ENCODE peak calls at places on chromosomes 7 and 10, in seven cellular contexts. Q is fibroblast of mammary gland, L is T-cell, R is neural crest cell, X is globus pallidus, H is GM23248, T is heart left ventricle. Z is an unnamed sample.

GRCh38 chr10:86569335-86569734 is 47.7 kb upstream of the WAPL start:
- DNase-seq in Q (no peak), R (no peak), T (no peak), L (no peak), H (no peak), X (no peak), Z (no peak)

GRCh38 chr7:55111007-55111406 is 92.2 kb downstream of the EGFR start:
- DNase-seq in T (no peak), L (no peak), H (peak), Q (peak), X (peak), R (no peak), Z (no peak)

GRCh38 chr10:29648114-29648982 is 13.6 kb upstream of the SVIL start:
- DNase-seq in X (no peak), T (no peak), H (peak), R (no peak), L (no peak), Q (peak), Z (no peak)

GRCh38 chr10:30039988-30040387 is 19.4 kb downstream of the JCAD start:
- DNase-seq in L (no peak), R (no peak), X (no peak), H (no peak), T (peak), Q (no peak), Z (no peak)

GRCh38 chr7:71511361-71511807 is 379.4 kb downstream of the GALNT17 start:
- DNase-seq in X (no peak), Q (peak), L (no peak), H (no peak), R (peak), T (no peak), Z (no peak)

GRCh38 chr7:118657391-118658005 is 433.0 kb downstream of the ANKRD7 start:
- DNase-seq in X (peak), L (no peak), R (no peak), H (no peak), Q (no peak), T (no peak), Z (no peak)

GRCh38 chr10:33201971-33202370 is 132.5 kb downstream of the NRP1 start:
- DNase-seq in T (no peak), Q (no peak), L (no peak), R (no peak), X (no peak), H (no peak), Z (no peak)

GRCh38 chr10:27448926-27449325 is 55.2 kb upstream of the RAB18 start:
- DNase-seq in R (no peak), T (no peak), H (peak), L (no peak), X (no peak), Q (peak), Z (no peak)

GRCh38 chr7:105876964-105877601 is 684 bp upstream of the ATXN7L1 start:
- DNase-seq in H (peak), Q (peak), L (no peak), R (peak), X (peak), T (peak), Z (peak)

GRCh38 chr7:8357536-8357935 is 75.9 kb upstream of the NXPH1 start:
- DNase-seq in T (no peak), X (no peak), R (no peak), H (no peak), L (no peak), Q (no peak), Z (no peak)

GRCh38 chr7:37081436-37081835 is 357.1 kb upstream of the AOAH start:
- DNase-seq in L (no peak), T (peak), X (no peak), Q (peak), H (no peak), R (no peak), Z (no peak)

GRCh38 chr7:12119638-12120303 is 91.3 kb upstream of the TMEM106B start:
- DNase-seq in Q (no peak), X (peak), H (no peak), R (peak), T (no peak), L (no peak), Z (no peak)

GRCh38 chr7:127652333-127653248 is 597 bp downstream of the SND1 start:
- DNase-seq in X (no peak), Q (peak), L (no peak), T (no peak), H (peak), R (no peak), Z (no peak)

GRCh38 chr7:822692-823276 is 9.5 kb upstream of the SUN1 start:
- DNase-seq in Q (no peak), L (no peak), X (no peak), H (no peak), T (no peak), R (no peak), Z (no peak)

GRCh38 chr7:116164552-116164951 is 45.8 kb upstream of the TES start:
- DNase-seq in H (peak), R (no peak), Q (peak), L (no peak), X (no peak), T (no peak), Z (no peak)

GRCh38 chr7:10889266-10889898 is 84.3 kb upstream of the PHF14 start:
- DNase-seq in H (peak), R (peak), T (no peak), L (peak), X (peak), Q (peak), Z (peak)

GRCh38 chr10:71264345-71265200 is 52.2 kb downstream of the UNC5B start:
- DNase-seq in Q (no peak), T (no peak), X (no peak), H (no peak), L (no peak), R (no peak), Z (no peak)

GRCh38 chr7:30254717-30255095 is 29.7 kb upstream of the ZNRF2 start:
- DNase-seq in H (no peak), Q (no peak), L (no peak), R (no peak), T (no peak), X (no peak), Z (no peak)

GRCh38 chr10:104323721-104324686 is 14.3 kb downstream of the ITPRIP start:
- DNase-seq in L (no peak), T (peak), Q (peak), H (no peak), R (no peak), X (no peak), Z (no peak)

GRCh38 chr7:69780377-69780776 is 182.1 kb downstream of the AUTS2 start:
- DNase-seq in Q (peak), L (no peak), X (no peak), R (no peak), T (no peak), H (no peak), Z (no peak)

GRCh38 chr10:132096223-132096622 is 30.5 kb downstream of the JAKMIP3 start:
- DNase-seq in X (no peak), Q (peak), H (peak), T (peak), R (no peak), L (no peak), Z (no peak)

GRCh38 chr7:2824678-2825461 is 19.2 kb downstream of the GNA12 start:
- DNase-seq in R (no peak), H (no peak), T (no peak), X (no peak), Q (peak), L (no peak), Z (no peak)

GRCh38 chr7:155073922-155074321 is 3.8 kb downstream of the HTR5A start:
- DNase-seq in T (no peak), X (no peak), H (no peak), R (no peak), Q (no peak), L (no peak), Z (no peak)

GRCh38 chr7:27160147-27160545 is 3.7 kb upstream of the HOXA7 start:
- DNase-seq in T (peak), L (no peak), X (no peak), R (no peak), Q (no peak), H (no peak), Z (no peak)

GRCh38 chr7:156039971-156040677 is 227.9 kb upstream of the SHH start:
- DNase-seq in T (no peak), H (no peak), R (no peak), L (no peak), X (no peak), Q (no peak), Z (no peak)

GRCh38 chr10:66782776-66783175 is 143.1 kb upstream of the LRRTM3 start:
- DNase-seq in R (no peak), T (no peak), L (no peak), X (no peak), Q (no peak), H (peak), Z (no peak)

GRCh38 chr7:121020652-121021051 is 32.1 kb downstream of the CPED1 start:
- DNase-seq in X (no peak), T (no peak), L (no peak), H (peak), Q (peak), R (no peak), Z (no peak)

GRCh38 chr10:124273141-124273540 is 145.6 kb downstream of the OAT start:
- DNase-seq in X (no peak), R (no peak), H (no peak), T (no peak), Q (no peak), L (no peak), Z (no peak)

GRCh38 chr10:52696232-52696631 is 76.4 kb downstream of the MBL2 start:
- DNase-seq in Q (no peak), R (no peak), T (no peak), H (no peak), L (no peak), X (no peak), Z (no peak)

GRCh38 chr10:13206546-13207443 is 27.4 kb downstream of the UCMA start:
- DNase-seq in T (no peak), H (peak), Q (peak), L (no peak), R (no peak), X (peak), Z (peak)

GRCh38 chr10:88657901-88658300 is 6.3 kb upstream of the LIPF start:
- DNase-seq in T (no peak), R (no peak), X (no peak), Q (peak), L (no peak), H (peak), Z (no peak)

GRCh38 chr10:104559935-104560334 is 81.2 kb upstream of the SORCS3 start:
- DNase-seq in Q (peak), R (no peak), H (peak), L (no peak), T (no peak), X (no peak), Z (no peak)

GRCh38 chr10:108612485-108612884 is 1310.8 kb downstream of the XPNPEP1 start:
- DNase-seq in T (no peak), X (no peak), Q (no peak), R (no peak), L (no peak), H (no peak), Z (no peak)

Z was measured in fibroblast of the conjunctiva.